ENCODE peak calls at places on chromosome 20, in eight cellular contexts. One of them, this sample, is unnamed.

GRCh38 chr20:13865825-13866351 is 81.1 kb downstream of the NDUFAF5 start:
- DNase-seq in endothelial cell of umbilical vein: no peak
- DNase-seq in caudate nucleus: no peak
- DNase-seq in amniotic stem cell: no peak
- DNase-seq in Karpas-422: no peak
- DNase-seq in neural progenitor cell: no peak
- DNase-seq in right lobe of liver: no peak
- DNase-seq in HFF-Myc: peak; percentile 3
- DNase-seq in this sample: no peak

GRCh38 chr20:38420232-38421085 is 14.7 kb downstream of the SNHG17 start:
- DNase-seq in endothelial cell of umbilical vein: no peak
- DNase-seq in caudate nucleus: no peak
- DNase-seq in amniotic stem cell: no peak
- DNase-seq in Karpas-422: no peak
- DNase-seq in neural progenitor cell: no peak
- DNase-seq in right lobe of liver: no peak
- DNase-seq in HFF-Myc: no peak
- DNase-seq in this sample: no peak

GRCh38 chr20:61925555-61926252 is 140.0 kb downstream of the TAF4 start:
- DNase-seq in endothelial cell of umbilical vein: no peak
- DNase-seq in caudate nucleus: no peak
- DNase-seq in amniotic stem cell: no peak
- DNase-seq in Karpas-422: no peak
- DNase-seq in neural progenitor cell: no peak
- DNase-seq in right lobe of liver: no peak
- DNase-seq in HFF-Myc: no peak
- DNase-seq in this sample: no peak

GRCh38 chr20:49484180-49485140 is 2.0 kb upstream of the KCNB1 start:
- DNase-seq in endothelial cell of umbilical vein: peak; percentile 67
- DNase-seq in caudate nucleus: peak; percentile 55
- DNase-seq in amniotic stem cell: peak; percentile 56
- DNase-seq in Karpas-422: no peak
- DNase-seq in neural progenitor cell: peak; percentile 96
- DNase-seq in right lobe of liver: peak; percentile 85
- DNase-seq in HFF-Myc: no peak
- DNase-seq in this sample: peak; percentile 38

GRCh38 chr20:59300341-59301081 is at the start of gene EDN3:
- DNase-seq in endothelial cell of umbilical vein: no peak
- DNase-seq in caudate nucleus: no peak
- DNase-seq in amniotic stem cell: no peak
- DNase-seq in Karpas-422: no peak
- DNase-seq in neural progenitor cell: peak; percentile 54
- DNase-seq in right lobe of liver: no peak
- DNase-seq in HFF-Myc: no peak
- DNase-seq in this sample: no peak

GRCh38 chr20:48676125-48676524 is 151.7 kb downstream of the PREX1 start:
- DNase-seq in endothelial cell of umbilical vein: no peak
- DNase-seq in caudate nucleus: no peak
- DNase-seq in amniotic stem cell: no peak
- DNase-seq in Karpas-422: no peak
- DNase-seq in neural progenitor cell: no peak
- DNase-seq in right lobe of liver: no peak
- DNase-seq in HFF-Myc: no peak
- DNase-seq in this sample: no peak

GRCh38 chr20:59424976-59425375 is 124.6 kb downstream of the EDN3 start:
- DNase-seq in endothelial cell of umbilical vein: no peak
- DNase-seq in caudate nucleus: no peak
- DNase-seq in amniotic stem cell: no peak
- DNase-seq in Karpas-422: no peak
- DNase-seq in neural progenitor cell: no peak
- DNase-seq in right lobe of liver: no peak
- DNase-seq in HFF-Myc: no peak
- DNase-seq in this sample: no peak

GRCh38 chr20:44035924-44036323 is 121.3 kb downstream of the TOX2 start:
- DNase-seq in endothelial cell of umbilical vein: no peak
- DNase-seq in caudate nucleus: no peak
- DNase-seq in amniotic stem cell: no peak
- DNase-seq in Karpas-422: no peak
- DNase-seq in neural progenitor cell: no peak
- DNase-seq in right lobe of liver: no peak
- DNase-seq in HFF-Myc: no peak
- DNase-seq in this sample: no peak

GRCh38 chr20:21183722-21184121 is 57.8 kb downstream of the KIZ start:
- DNase-seq in endothelial cell of umbilical vein: no peak
- DNase-seq in caudate nucleus: no peak
- DNase-seq in amniotic stem cell: no peak
- DNase-seq in Karpas-422: no peak
- DNase-seq in neural progenitor cell: no peak
- DNase-seq in right lobe of liver: no peak
- DNase-seq in HFF-Myc: no peak
- DNase-seq in this sample: no peak

GRCh38 chr20:1535420-1536175 is 21.9 kb downstream of the SIRPD start:
- DNase-seq in endothelial cell of umbilical vein: no peak
- DNase-seq in caudate nucleus: no peak
- DNase-seq in amniotic stem cell: no peak
- DNase-seq in Karpas-422: peak; percentile 52
- DNase-seq in neural progenitor cell: no peak
- DNase-seq in right lobe of liver: no peak
- DNase-seq in HFF-Myc: no peak
- DNase-seq in this sample: no peak

This sample was measured in iPS DF 19.7.